ENCODE peak calls at places on chromosomes 13 and 19, in eight cellular contexts. A is HCEC 1CT; V is caudate nucleus; C is activated effector memory CD4-positive, alpha-beta T cell treated with anti-CD3 and anti-CD28 coated beads, Interleukin-2, amount 50 U/mL, for 16 hours; X is naive thymus-derived CD8-positive, alpha-beta T cell; Z is GM12865; J is activated T-helper 1 cell treated with Interleukin-2 at 50 U/mL for 16 hours; P is Right ventricle myocardium superior. H is an unnamed sample.

GRCh38 chr19:6720369-6721112 is at the start of gene C3:
- DNase-seq in X (no peak), P (peak), V (peak), Z (no peak), J (no peak), C (no peak), A (peak), H (no peak)

GRCh38 chr13:46908511-46908910 is 11.7 kb upstream of the HTR2A start:
- DNase-seq in V (no peak), C (no peak), P (no peak), Z (no peak), X (no peak), J (no peak), A (peak), H (no peak)

GRCh38 chr19:48403606-48404005 is 10.1 kb downstream of the GRIN2D start:
- DNase-seq in X (no peak), Z (peak), J (no peak), A (peak), C (peak), V (no peak), P (peak), H (no peak)

GRCh38 chr19:3365447-3366103 is 808 bp upstream of the NFIC start:
- DNase-seq in C (no peak), P (peak), X (no peak), V (peak), J (no peak), Z (peak), A (peak), H (no peak)

GRCh38 chr19:33634361-33635091 is 12.8 kb downstream of the CHST8 start:
- DNase-seq in Z (no peak), V (no peak), X (no peak), J (no peak), C (peak), A (no peak), P (no peak), H (no peak)

GRCh38 chr19:37551123-37551993 is 43.2 kb downstream of the ZNF571 start:
- DNase-seq in J (peak), V (peak), C (peak), A (no peak), X (no peak), P (peak), Z (peak), H (peak)

GRCh38 chr13:43307921-43308433 is 284.6 kb downstream of the DNAJC15 start:
- DNase-seq in C (no peak), X (no peak), Z (peak), P (peak), V (peak), J (no peak), A (peak), H (no peak)

GRCh38 chr13:106295971-106296370 is 239.5 kb downstream of the EFNB2 start:
- DNase-seq in A (no peak), V (no peak), J (no peak), X (no peak), Z (no peak), C (no peak), P (no peak), H (no peak)

GRCh38 chr19:46787331-46788100 is 878 bp downstream of the SLC1A5 start:
- DNase-seq in J (no peak), Z (peak), C (peak), X (peak), P (peak), A (peak), V (no peak), H (peak)

GRCh38 chr19:54674021-54674617 is 11.3 kb downstream of the LILRB4 start:
- DNase-seq in Z (peak), C (no peak), P (no peak), A (peak), J (no peak), V (no peak), X (peak), H (no peak)

GRCh38 chr13:79407349-79407979 is 1.4 kb upstream of the RBM26 start:
- DNase-seq in C (no peak), P (no peak), Z (no peak), V (no peak), J (no peak), A (no peak), X (no peak), H (no peak)

GRCh38 chr13:98672947-98673545 is 79.4 kb downstream of the SLC15A1 start:
- DNase-seq in X (peak), A (peak), V (peak), J (no peak), P (peak), C (peak), Z (peak), H (no peak)

GRCh38 chr19:31261651-31262331 is 87.4 kb downstream of the TSHZ3 start:
- DNase-seq in X (no peak), C (no peak), A (no peak), V (no peak), J (no peak), Z (no peak), P (no peak), H (no peak)

GRCh38 chr13:52118595-52118994 is 10.3 kb downstream of the NEK5 start:
- DNase-seq in J (no peak), X (no peak), P (no peak), V (no peak), C (no peak), Z (no peak), A (no peak), H (no peak)

GRCh38 chr13:110239280-110240120 is 67.5 kb downstream of the COL4A1 start:
- DNase-seq in Z (no peak), V (no peak), C (no peak), X (no peak), A (no peak), P (no peak), J (no peak), H (no peak)

GRCh38 chr13:20369886-20370361 is 137.8 kb upstream of the GJB6 start:
- DNase-seq in X (no peak), Z (peak), P (no peak), J (no peak), A (no peak), C (no peak), V (no peak), H (no peak)

GRCh38 chr19:44401108-44401786 is at the start of gene ZNF285:
- DNase-seq in X (peak), C (peak), J (peak), P (peak), A (peak), Z (peak), V (no peak), H (peak)

GRCh38 chr19:7868671-7869452 is 5.3 kb downstream of the PRR36 start:
- DNase-seq in Z (peak), A (peak), V (no peak), X (no peak), P (peak), J (peak), C (peak), H (peak)

GRCh38 chr13:31824705-31825512 is 85.6 kb downstream of the RXFP2 start:
- DNase-seq in V (no peak), J (no peak), Z (peak), X (no peak), P (no peak), C (no peak), A (peak), H (no peak)

GRCh38 chr13:40187324-40187795 is 479.1 kb downstream of the FOXO1 start:
- DNase-seq in P (no peak), J (peak), C (peak), X (peak), V (no peak), A (no peak), Z (no peak), H (peak)

GRCh38 chr13:31191748-31192147 is 8.0 kb upstream of the B3GLCT start:
- DNase-seq in C (no peak), A (no peak), P (no peak), V (no peak), Z (no peak), X (no peak), J (no peak), H (no peak)

GRCh38 chr13:113883921-113884804 is 20.3 kb upstream of the GAS6 start:
- DNase-seq in P (peak), X (no peak), C (peak), A (no peak), J (no peak), V (no peak), Z (no peak), H (no peak)

GRCh38 chr19:2822846-2823245 is 3.2 kb downstream of the ZNF554 start:
- DNase-seq in X (no peak), V (no peak), J (no peak), P (no peak), A (no peak), Z (no peak), C (no peak), H (no peak)

GRCh38 chr13:40152145-40152544 is 496.7 kb downstream of the COG6 start:
- DNase-seq in X (no peak), C (no peak), J (no peak), P (no peak), Z (no peak), V (no peak), A (peak), H (no peak)

GRCh38 chr19:14401468-14401867 is 17.7 kb downstream of the DDX39A start:
- DNase-seq in P (no peak), C (peak), J (no peak), X (no peak), Z (no peak), A (no peak), V (no peak), H (no peak)

GRCh38 chr13:29921542-29921941 is 71.1 kb upstream of the UBL3 start:
- DNase-seq in Z (no peak), C (no peak), V (no peak), J (no peak), A (no peak), X (no peak), P (no peak), H (no peak)